ENCODE peak calls at places on chromosomes 5 and 9, in six cellular contexts. One of them, this sample, is unnamed.

GRCh38 chr9:134225816-134226215 is 61.5 kb upstream of the RNU6ATAC start:
- DNase-seq in caudate nucleus: no peak
- DNase-seq in hepatocyte: no peak
- DNase-seq in GM12891: no peak
- DNase-seq in H4: no peak
- DNase-seq in OCI-LY7: no peak
- DNase-seq in this sample: no peak

GRCh38 chr9:126499005-126499910 is 114.5 kb upstream of the LMX1B start:
- DNase-seq in hepatocyte: peak; percentile 58
- DNase-seq in GM12891: peak; percentile 66
- DNase-seq in caudate nucleus: no peak
- DNase-seq in OCI-LY7: peak; percentile 48
- DNase-seq in H4: no peak
- DNase-seq in this sample: peak; percentile 54

GRCh38 chr9:127545196-127546124 is 66.6 kb upstream of the STXBP1 start:
- DNase-seq in hepatocyte: peak; percentile 82
- DNase-seq in H4: peak; percentile 72
- DNase-seq in caudate nucleus: peak; percentile 45
- DNase-seq in GM12891: no peak
- DNase-seq in OCI-LY7: no peak
- DNase-seq in this sample: no peak

GRCh38 chr9:116323571-116323970 is 170.0 kb downstream of the PAPPA start:
- DNase-seq in hepatocyte: no peak
- DNase-seq in OCI-LY7: no peak
- DNase-seq in caudate nucleus: no peak
- DNase-seq in H4: no peak
- DNase-seq in GM12891: no peak
- DNase-seq in this sample: no peak

GRCh38 chr9:121321039-121321503 is 49.0 kb downstream of the STOM start:
- DNase-seq in OCI-LY7: no peak
- DNase-seq in H4: peak; percentile 94
- DNase-seq in hepatocyte: no peak
- DNase-seq in caudate nucleus: no peak
- DNase-seq in GM12891: no peak
- DNase-seq in this sample: peak; percentile 7

GRCh38 chr5:138789771-138790242 is 36.6 kb downstream of the CTNNA1 start:
- DNase-seq in caudate nucleus: no peak
- DNase-seq in hepatocyte: peak; percentile 34
- DNase-seq in OCI-LY7: peak; percentile 48
- DNase-seq in GM12891: peak; percentile 30
- DNase-seq in H4: peak; percentile 49
- DNase-seq in this sample: no peak

GRCh38 chr9:79580065-79580464 is 8.3 kb downstream of the TLE4 start:
- DNase-seq in caudate nucleus: no peak
- DNase-seq in hepatocyte: no peak
- DNase-seq in H4: no peak
- DNase-seq in GM12891: no peak
- DNase-seq in OCI-LY7: no peak
- DNase-seq in this sample: no peak

GRCh38 chr9:4117835-4118610 is 181.8 kb downstream of the GLIS3 start:
- DNase-seq in H4: no peak
- DNase-seq in hepatocyte: no peak
- DNase-seq in GM12891: peak; percentile 39
- DNase-seq in caudate nucleus: no peak
- DNase-seq in OCI-LY7: peak; percentile 47
- DNase-seq in this sample: peak; percentile 55

This sample was measured in activated naive CD4-positive, alpha-beta T cell treated with Interleukin-2 at 50 U/mL for 16 hours.